ENCODE peak calls at places on chromosomes 12 and 14, in five cellular contexts. Q is ascending aorta, A is WERI-Rb-1, J is uterus, X is tibial artery. O is an unnamed sample.

GRCh38 chr12:75814856-75815754 is 216.5 kb downstream of the PHLDA1 start:
- DNase-seq in A (peak; percentile 43), J (peak; percentile 30), X (no peak), Q (no peak), O (no peak)

GRCh38 chr12:52249041-52249461 is 16.0 kb downstream of the KRT7 start:
- DNase-seq in Q (no peak), A (no peak), X (peak; percentile 93), J (peak; percentile 28), O (peak; percentile 64)

GRCh38 chr14:72962829-72963312 is 36.6 kb downstream of the DCAF4 start:
- DNase-seq in A (no peak), J (no peak), X (no peak), Q (no peak), O (no peak)

GRCh38 chr14:103103461-103104388 is 9.2 kb downstream of the EXOC3L4 start:
- DNase-seq in Q (no peak), X (no peak), J (no peak), A (peak; percentile 86), O (peak; percentile 64)

GRCh38 chr14:105866841-105867321 is 340.5 kb downstream of the TMEM121 start:
- DNase-seq in Q (no peak), A (peak; percentile 0), J (peak; percentile 5), X (no peak), O (no peak)

GRCh38 chr12:130334937-130335336 is 2.8 kb upstream of the PIWIL1 start:
- DNase-seq in J (no peak), A (no peak), Q (no peak), X (no peak), O (no peak)

GRCh38 chr12:25208554-25208953 is 13.5 kb downstream of the ETFRF1 start:
- DNase-seq in Q (no peak), X (no peak), A (no peak), J (no peak), O (no peak)

GRCh38 chr12:91100901-91101300 is 10.4 kb downstream of the LUM start:
- DNase-seq in X (no peak), Q (no peak), A (no peak), J (no peak), O (no peak)

GRCh38 chr12:58026892-58027891 is 85.8 kb downstream of the ATP23 start:
- DNase-seq in Q (no peak), J (no peak), X (no peak), A (no peak), O (no peak)

GRCh38 chr12:11649413-11650278 is at the start of gene ETV6:
- DNase-seq in J (peak; percentile 74), A (peak; percentile 63), Q (no peak), X (peak; percentile 82), O (peak; percentile 64)

DNA sequence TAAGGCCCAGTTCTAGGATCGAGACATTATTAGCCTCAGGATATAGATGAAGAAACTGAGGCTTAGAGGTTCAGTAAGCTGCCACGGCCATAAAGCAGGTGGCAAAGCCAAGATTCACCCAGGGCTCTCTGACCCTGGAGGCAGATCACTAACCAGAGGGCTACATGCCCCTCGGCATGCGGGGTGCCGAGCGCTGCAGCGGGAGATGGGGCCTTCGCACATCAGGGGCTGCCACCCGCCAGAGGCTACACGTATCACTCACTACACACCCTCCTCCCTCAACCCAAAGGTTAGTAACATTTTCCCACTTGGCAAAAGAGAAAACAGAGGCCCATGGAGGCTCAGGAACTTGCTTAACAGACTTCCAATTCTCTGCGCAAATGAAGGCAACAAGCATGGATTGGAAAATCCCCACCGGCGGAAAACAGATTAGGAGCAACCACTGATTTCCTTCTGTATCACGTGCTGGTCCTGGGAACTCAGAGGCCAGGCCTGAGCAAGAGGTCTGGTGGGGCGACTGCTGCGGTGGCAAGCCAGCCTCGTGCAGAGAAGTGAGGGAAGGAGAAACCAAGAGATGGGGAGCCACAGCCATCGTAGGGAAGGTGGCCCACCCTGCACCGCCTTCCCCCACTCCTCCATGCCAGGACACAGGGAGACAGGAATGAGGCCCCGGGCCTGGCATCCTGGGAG is 6.0 kb downstream of the CCDC85C start:
- DNase-seq in A (peak; percentile 77), Q (no peak), X (no peak), J (no peak), O (no peak)
- H3K27ac ChIP-seq in A (peak overlapping the region; percentile 56), Q (no peak overlapping the region), X (no peak overlapping the region), J (no peak overlapping the region), O (peak overlapping the region; percentile 93)

DNA sequence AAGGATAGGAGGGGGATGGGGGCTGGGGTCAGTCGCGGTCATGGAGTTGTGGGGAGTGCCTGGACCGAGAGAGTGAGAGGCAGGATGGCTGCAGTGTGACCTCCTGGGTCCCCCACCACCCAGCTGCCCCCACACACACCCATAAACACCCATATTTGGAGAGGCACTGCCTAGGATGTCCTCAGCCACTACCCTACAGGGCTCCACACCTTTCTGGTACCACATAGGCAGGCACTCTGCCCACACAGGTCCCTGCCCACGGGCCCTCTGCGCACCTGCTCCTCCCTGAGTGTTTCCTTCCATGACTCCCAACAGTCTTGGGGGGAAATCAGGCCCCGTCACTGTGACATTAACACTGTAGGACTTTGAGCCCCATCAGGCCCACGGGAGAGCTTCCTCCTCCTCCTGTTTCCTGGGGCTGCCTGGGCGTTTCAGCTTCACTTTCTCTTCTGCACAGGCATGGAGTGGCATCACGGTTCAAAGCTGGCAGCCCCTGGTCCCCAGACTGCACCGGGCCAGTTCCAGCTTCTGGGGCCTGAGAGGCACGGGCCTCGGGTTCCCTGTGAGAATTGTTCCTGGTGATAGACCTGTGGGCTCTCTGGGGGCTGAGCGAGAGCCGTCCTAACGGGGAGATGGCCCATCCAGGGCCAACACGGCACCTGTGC is 207.0 kb upstream of the C14orf180 start:
- DNase-seq in X (no peak), Q (no peak), A (no peak), J (no peak), O (no peak)
- H3K9me3 ChIP-seq in X (peaks cover 4% of the 10 kb centered on the region), Q (no peaks in the 10 kb centered on the region), A (no peaks in the 10 kb centered on the region), J (no peaks in the 10 kb centered on the region), O (no peaks in the 10 kb centered on the region)

GRCh38 chr12:71141270-71141948 is 16.4 kb downstream of the TSPAN8 start:
- DNase-seq in X (no peak), J (no peak), A (no peak), Q (no peak), O (no peak)
- H3K27ac ChIP-seq in X (peak overlapping the region; percentile 81), J (no peak overlapping the region), A (no peak overlapping the region), Q (peak overlapping the region; percentile 86), O (peak overlapping the region; percentile 16)

DNA sequence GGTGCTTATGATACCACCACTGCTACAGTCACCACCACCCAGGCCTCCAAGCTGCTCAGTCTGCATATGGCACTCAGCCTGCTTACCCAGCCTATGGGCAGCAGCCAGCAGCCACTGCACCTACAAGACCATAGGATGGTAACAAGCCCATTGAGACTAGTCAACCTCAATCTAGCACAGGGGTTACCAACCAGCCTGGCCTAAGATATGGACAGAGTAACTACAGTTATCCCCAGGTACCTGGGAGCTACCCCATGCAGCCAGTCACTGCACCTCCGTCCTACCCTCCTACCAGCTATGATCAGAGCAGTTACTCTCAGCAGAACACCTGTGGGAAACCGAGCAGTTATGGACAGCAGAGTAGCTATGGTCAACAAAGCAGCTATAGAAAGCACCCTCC is 55.1 kb downstream of the BRMS1L start:
- DNase-seq in X (no peak), J (no peak), Q (no peak), A (no peak), O (no peak)
- H3K9me3 ChIP-seq in X (no peaks in the 10 kb centered on the region), J (no peaks in the 10 kb centered on the region), Q (no peaks in the 10 kb centered on the region), A (no peaks in the 10 kb centered on the region), O (no peaks in the 10 kb centered on the region)

GRCh38 chr14:89619616-89620273 is 202.7 kb upstream of the FOXN3 start:
- DNase-seq in A (no peak), X (no peak), J (no peak), Q (no peak), O (no peak)
- H3K27ac ChIP-seq in A (no peak overlapping the region), X (no peak overlapping the region), J (peak overlapping the region; percentile 81), Q (no peak overlapping the region), O (peak overlapping the region; percentile 90)